ENCODE peak calls at places on chromosomes 13 and 19, in seven cellular contexts. One of them, this sample, is unnamed.

GRCh38 chr13:99659234-99659633 is 158.0 kb downstream of the TM9SF2 start:
- DNase-seq in fibroblast of the aortic adventitia: no peak
- DNase-seq in HFFc6: no peak
- DNase-seq in GM20000: no peak
- DNase-seq in OCI-LY7: no peak
- DNase-seq in cardiac fibroblast: no peak
- DNase-seq in HepG2: no peak
- DNase-seq in this sample: no peak

GRCh38 chr13:78060966-78061365 is 142.3 kb upstream of the EDNRB start:
- DNase-seq in fibroblast of the aortic adventitia: no peak
- DNase-seq in HFFc6: no peak
- DNase-seq in GM20000: no peak
- DNase-seq in OCI-LY7: no peak
- DNase-seq in cardiac fibroblast: no peak
- DNase-seq in HepG2: no peak
- DNase-seq in this sample: no peak

GRCh38 chr19:447816-448546 is 12.9 kb downstream of the SHC2 start:
- DNase-seq in fibroblast of the aortic adventitia: no peak
- DNase-seq in HFFc6: no peak
- DNase-seq in GM20000: no peak
- DNase-seq in OCI-LY7: no peak
- DNase-seq in cardiac fibroblast: no peak
- DNase-seq in HepG2: no peak
- DNase-seq in this sample: no peak

GRCh38 chr19:33226550-33227241 is 1.0 kb upstream of the SLC7A10 start:
- DNase-seq in fibroblast of the aortic adventitia: no peak
- DNase-seq in HFFc6: no peak
- DNase-seq in GM20000: no peak
- DNase-seq in OCI-LY7: no peak
- DNase-seq in cardiac fibroblast: no peak
- DNase-seq in HepG2: no peak
- DNase-seq in this sample: no peak

GRCh38 chr19:50414850-50415660 is 3.7 kb upstream of the SPIB start:
- DNase-seq in fibroblast of the aortic adventitia: peak; percentile 63
- DNase-seq in HFFc6: peak; percentile 9
- DNase-seq in GM20000: peak; percentile 92
- DNase-seq in OCI-LY7: peak; percentile 89
- DNase-seq in cardiac fibroblast: peak; percentile 69
- DNase-seq in HepG2: peak; percentile 33
- DNase-seq in this sample: no peak

GRCh38 chr13:29319451-29319850 is 276.0 kb downstream of the SLC7A1 start:
- DNase-seq in fibroblast of the aortic adventitia: no peak
- DNase-seq in HFFc6: no peak
- DNase-seq in GM20000: no peak
- DNase-seq in OCI-LY7: no peak
- DNase-seq in cardiac fibroblast: no peak
- DNase-seq in HepG2: no peak
- DNase-seq in this sample: no peak

GRCh38 chr13:110014719-110015118 is 228.3 kb upstream of the IRS2 start:
- DNase-seq in fibroblast of the aortic adventitia: no peak
- DNase-seq in HFFc6: no peak
- DNase-seq in GM20000: no peak
- DNase-seq in OCI-LY7: no peak
- DNase-seq in cardiac fibroblast: peak; percentile 77
- DNase-seq in HepG2: no peak
- DNase-seq in this sample: no peak

GRCh38 chr13:66195238-66195637 is 1034.9 kb downstream of the PCDH9 start:
- DNase-seq in fibroblast of the aortic adventitia: no peak
- DNase-seq in HFFc6: no peak
- DNase-seq in GM20000: no peak
- DNase-seq in OCI-LY7: no peak
- DNase-seq in cardiac fibroblast: no peak
- DNase-seq in HepG2: no peak
- DNase-seq in this sample: no peak

GRCh38 chr19:32863301-32863700 is 6.3 kb downstream of the SLC7A9 start:
- DNase-seq in fibroblast of the aortic adventitia: no peak
- DNase-seq in HFFc6: no peak
- DNase-seq in GM20000: no peak
- DNase-seq in OCI-LY7: no peak
- DNase-seq in cardiac fibroblast: no peak
- DNase-seq in HepG2: no peak
- DNase-seq in this sample: no peak

GRCh38 chr19:56813531-56813930 is 27.0 kb downstream of the PEG3 start:
- DNase-seq in fibroblast of the aortic adventitia: no peak
- DNase-seq in HFFc6: no peak
- DNase-seq in GM20000: no peak
- DNase-seq in OCI-LY7: no peak
- DNase-seq in cardiac fibroblast: no peak
- DNase-seq in HepG2: no peak
- DNase-seq in this sample: no peak

GRCh38 chr19:4609878-4610511 is 29.3 kb upstream of the TNFAIP8L1 start:
- DNase-seq in fibroblast of the aortic adventitia: no peak
- DNase-seq in HFFc6: no peak
- DNase-seq in GM20000: no peak
- DNase-seq in OCI-LY7: peak; percentile 38
- DNase-seq in cardiac fibroblast: no peak
- DNase-seq in HepG2: no peak
- DNase-seq in this sample: no peak

GRCh38 chr19:19064811-19065745 is 1.3 kb downstream of the SLC25A42 start:
- DNase-seq in fibroblast of the aortic adventitia: no peak
- DNase-seq in HFFc6: no peak
- DNase-seq in GM20000: peak; percentile 46
- DNase-seq in OCI-LY7: peak; percentile 50
- DNase-seq in cardiac fibroblast: no peak
- DNase-seq in HepG2: no peak
- DNase-seq in this sample: no peak

GRCh38 chr19:54188224-54188871 is 1.0 kb downstream of the MBOAT7 start:
- DNase-seq in fibroblast of the aortic adventitia: peak; percentile 56
- DNase-seq in HFFc6: peak; percentile 75
- DNase-seq in GM20000: no peak
- DNase-seq in OCI-LY7: no peak
- DNase-seq in cardiac fibroblast: peak; percentile 47
- DNase-seq in HepG2: no peak
- DNase-seq in this sample: no peak

GRCh38 chr19:16446108-16447014 is 25.4 kb downstream of the EPS15L1 start:
- DNase-seq in fibroblast of the aortic adventitia: no peak
- DNase-seq in HFFc6: no peak
- DNase-seq in GM20000: peak; percentile 56
- DNase-seq in OCI-LY7: peak; percentile 85
- DNase-seq in cardiac fibroblast: no peak
- DNase-seq in HepG2: no peak
- DNase-seq in this sample: no peak

GRCh38 chr19:7977723-7978040 is 27.8 kb downstream of the ELAVL1 start:
- DNase-seq in fibroblast of the aortic adventitia: no peak
- DNase-seq in HFFc6: no peak
- DNase-seq in GM20000: no peak
- DNase-seq in OCI-LY7: no peak
- DNase-seq in cardiac fibroblast: no peak
- DNase-seq in HepG2: no peak
- DNase-seq in this sample: no peak

GRCh38 chr19:7979559-7979958 is 25.9 kb downstream of the ELAVL1 start:
- DNase-seq in fibroblast of the aortic adventitia: no peak
- DNase-seq in HFFc6: no peak
- DNase-seq in GM20000: no peak
- DNase-seq in OCI-LY7: no peak
- DNase-seq in cardiac fibroblast: no peak
- DNase-seq in HepG2: no peak
- DNase-seq in this sample: no peak

GRCh38 chr19:7978196-7978825 is 27.1 kb downstream of the ELAVL1 start:
- DNase-seq in fibroblast of the aortic adventitia: no peak
- DNase-seq in HFFc6: no peak
- DNase-seq in GM20000: no peak
- DNase-seq in OCI-LY7: no peak
- DNase-seq in cardiac fibroblast: no peak
- DNase-seq in HepG2: no peak
- DNase-seq in this sample: no peak

GRCh38 chr19:7980168-7980567 is 25.3 kb downstream of the ELAVL1 start:
- DNase-seq in fibroblast of the aortic adventitia: no peak
- DNase-seq in HFFc6: no peak
- DNase-seq in GM20000: no peak
- DNase-seq in OCI-LY7: no peak
- DNase-seq in cardiac fibroblast: no peak
- DNase-seq in HepG2: no peak
- DNase-seq in this sample: no peak

DNA sequence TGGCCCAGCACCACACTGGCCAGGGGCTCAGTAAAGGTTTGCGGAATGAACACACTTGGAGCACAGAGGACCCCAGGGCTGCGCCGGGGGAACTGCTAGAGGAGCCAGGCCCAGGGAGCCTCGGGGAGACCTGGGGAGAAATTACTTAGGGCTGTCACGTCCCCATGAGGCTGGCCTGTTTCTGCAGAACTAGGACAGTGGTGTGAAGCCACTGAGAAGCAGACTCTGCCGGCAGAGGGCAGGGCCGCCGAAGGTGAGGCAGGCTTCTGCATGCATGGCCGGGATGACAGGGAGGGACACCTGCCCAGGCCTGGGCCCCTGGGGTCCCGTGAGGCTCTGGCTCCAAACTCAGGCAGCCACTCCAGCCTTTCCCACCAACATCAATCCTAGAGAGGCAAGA is 26.4 kb downstream of the ELAVL1 start:
- DNase-seq in fibroblast of the aortic adventitia: no peak
- DNase-seq in HFFc6: no peak
- DNase-seq in GM20000: no peak
- DNase-seq in OCI-LY7: no peak
- DNase-seq in cardiac fibroblast: no peak
- DNase-seq in HepG2: no peak
- DNase-seq in this sample: no peak
- TF ChIP-seq CTCF in fibroblast of the aortic adventitia: no peak
- TF ChIP-seq CTCF in HFFc6: no peak
- TF ChIP-seq CTCF in GM20000: no peak
- TF ChIP-seq CTCF in OCI-LY7: no peak
- TF ChIP-seq CTCF in cardiac fibroblast: no peak
- TF ChIP-seq CTCF in HepG2: no peak
- TF ChIP-seq CTCF in this sample: no peak

DNA sequence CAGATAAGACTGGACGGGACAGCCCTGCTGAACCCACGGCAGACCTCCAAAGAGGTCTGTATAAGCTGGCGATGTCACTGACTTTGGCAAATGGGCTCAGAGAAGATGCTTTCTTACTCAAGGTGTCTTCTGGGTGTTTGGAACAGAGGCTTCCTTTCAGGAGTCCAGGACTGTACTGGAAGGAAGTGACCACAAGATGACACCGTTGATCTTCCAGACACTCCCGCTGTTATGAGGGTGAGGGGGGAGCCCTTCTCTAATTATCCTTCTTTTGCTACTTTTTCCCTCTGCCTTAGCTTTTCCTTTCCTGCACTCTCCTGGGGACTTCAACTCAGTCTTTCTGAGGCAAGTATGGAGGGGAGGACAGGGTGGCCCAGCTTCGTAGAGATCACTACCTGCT is 65.2 kb upstream of the ZNF599 start:
- DNase-seq in fibroblast of the aortic adventitia: no peak
- DNase-seq in HFFc6: no peak
- DNase-seq in GM20000: no peak
- DNase-seq in OCI-LY7: peak; percentile 13
- DNase-seq in cardiac fibroblast: peak; percentile 14
- DNase-seq in HepG2: peak; percentile 15
- DNase-seq in this sample: no peak
- TF ChIP-seq CTCF in fibroblast of the aortic adventitia: no peak
- TF ChIP-seq CTCF in HFFc6: no peak
- TF ChIP-seq CTCF in GM20000: no peak
- TF ChIP-seq CTCF in OCI-LY7: peak; percentile 43
- TF ChIP-seq CTCF in cardiac fibroblast: no peak
- TF ChIP-seq CTCF in HepG2: peak; percentile 62
- TF ChIP-seq CTCF in this sample: no peak

GRCh38 chr19:44738603-44739585 is 9.6 kb upstream of the BCL3 start:
- DNase-seq in fibroblast of the aortic adventitia: peak; percentile 48
- DNase-seq in HFFc6: no peak
- DNase-seq in GM20000: no peak
- DNase-seq in OCI-LY7: no peak
- DNase-seq in cardiac fibroblast: no peak
- DNase-seq in HepG2: peak; percentile 62
- DNase-seq in this sample: no peak

GRCh38 chr19:44741841-44742352 is 6.6 kb upstream of the BCL3 start:
- DNase-seq in fibroblast of the aortic adventitia: peak; percentile 100
- DNase-seq in HFFc6: peak; percentile 99
- DNase-seq in GM20000: no peak
- DNase-seq in OCI-LY7: no peak
- DNase-seq in cardiac fibroblast: peak; percentile 100
- DNase-seq in HepG2: peak; percentile 78
- DNase-seq in this sample: no peak

GRCh38 chr19:44738161-44738535 is 10.4 kb upstream of the BCL3 start:
- DNase-seq in fibroblast of the aortic adventitia: no peak
- DNase-seq in HFFc6: no peak
- DNase-seq in GM20000: no peak
- DNase-seq in OCI-LY7: no peak
- DNase-seq in cardiac fibroblast: no peak
- DNase-seq in HepG2: no peak
- DNase-seq in this sample: no peak

GRCh38 chr19:44741258-44741731 is 7.2 kb upstream of the BCL3 start:
- DNase-seq in fibroblast of the aortic adventitia: peak; percentile 71
- DNase-seq in HFFc6: no peak
- DNase-seq in GM20000: no peak
- DNase-seq in OCI-LY7: peak; percentile 34
- DNase-seq in cardiac fibroblast: peak; percentile 42
- DNase-seq in HepG2: no peak
- DNase-seq in this sample: no peak

DNA sequence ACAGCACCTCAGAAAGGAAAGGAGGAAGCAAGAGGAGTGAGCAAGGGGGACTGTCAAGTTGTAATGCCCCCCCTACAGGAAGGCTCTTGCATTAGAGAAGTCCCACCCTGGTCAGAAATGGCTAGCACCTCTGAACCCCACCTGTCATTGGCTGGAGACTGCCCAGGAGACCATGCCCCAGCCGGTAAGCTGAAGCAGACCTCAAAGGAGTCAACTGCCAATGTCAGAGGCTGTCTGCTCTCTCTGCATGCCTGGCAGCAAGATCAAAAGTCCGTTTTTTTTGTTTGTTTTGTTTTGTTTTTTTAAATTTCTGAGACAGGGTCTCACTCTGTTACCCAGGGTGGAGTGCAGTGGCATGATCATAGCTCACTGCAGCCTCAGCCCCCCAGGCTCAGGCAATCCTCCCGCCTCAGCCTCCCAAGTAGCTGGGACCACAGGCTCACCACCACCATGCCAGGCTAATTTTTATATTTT is 8.1 kb upstream of the BCL3 start:
- DNase-seq in fibroblast of the aortic adventitia: no peak
- DNase-seq in HFFc6: no peak
- DNase-seq in GM20000: no peak
- DNase-seq in OCI-LY7: peak; percentile 64
- DNase-seq in cardiac fibroblast: no peak
- DNase-seq in HepG2: peak; percentile 83
- DNase-seq in this sample: no peak
- TF ChIP-seq CTCF in fibroblast of the aortic adventitia: peak; percentile 12
- TF ChIP-seq CTCF in HFFc6: peak; percentile 34
- TF ChIP-seq CTCF in GM20000: no peak
- TF ChIP-seq CTCF in OCI-LY7: peak; percentile 63
- TF ChIP-seq CTCF in cardiac fibroblast: no peak
- TF ChIP-seq CTCF in HepG2: peak; percentile 18
- TF ChIP-seq CTCF in this sample: no peak

DNA sequence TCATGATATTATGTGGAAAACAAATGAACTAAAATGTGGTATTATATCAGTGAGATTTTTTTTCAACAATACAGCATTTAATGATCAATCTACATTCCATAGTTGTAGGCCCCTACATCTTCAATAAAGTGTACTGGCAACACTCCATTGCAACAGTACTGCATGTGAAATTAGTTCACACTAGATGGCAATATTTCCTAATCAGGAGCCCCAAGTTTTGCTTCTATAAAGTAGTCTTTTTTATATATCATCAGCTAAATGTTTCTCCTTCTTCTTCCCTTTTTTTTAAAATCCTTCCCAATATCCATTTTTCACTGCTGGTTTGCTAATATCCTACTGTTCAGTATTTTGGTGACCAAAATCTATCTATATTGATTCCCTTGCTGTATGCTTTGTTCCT is 528.3 kb upstream of the ATXN8OS start:
- DNase-seq in fibroblast of the aortic adventitia: no peak
- DNase-seq in HFFc6: no peak
- DNase-seq in GM20000: peak; percentile 4
- DNase-seq in OCI-LY7: no peak
- DNase-seq in cardiac fibroblast: no peak
- DNase-seq in HepG2: no peak
- DNase-seq in this sample: no peak
- TF ChIP-seq CTCF in fibroblast of the aortic adventitia: no peak
- TF ChIP-seq CTCF in HFFc6: no peak
- TF ChIP-seq CTCF in GM20000: no peak
- TF ChIP-seq CTCF in OCI-LY7: peak; percentile 21
- TF ChIP-seq CTCF in cardiac fibroblast: no peak
- TF ChIP-seq CTCF in HepG2: no peak
- TF ChIP-seq CTCF in this sample: peak; percentile 46